ENCODE peak calls at places on chromosomes 16 and 17, in seven cellular contexts. J, Y, Q, O, M, C and L are unnamed samples.

GRCh38 chr17:41970901-41971331 is 4.3 kb downstream of the CNP start:
- DNase-seq in M (no peak), O (no peak), C (no peak), Y (no peak), Q (no peak), J (no peak), L (no peak)

GRCh38 chr17:74960739-74961342 is 11.7 kb downstream of the HID1 start:
- DNase-seq in Q (peak; percentile 48), J (no peak), M (peak; percentile 81), O (peak; percentile 89), Y (no peak), C (no peak), L (no peak)

GRCh38 chr17:37570527-37571093 is 38.6 kb downstream of the SYNRG start:
- DNase-seq in Q (peak; percentile 59), Y (no peak), J (peak; percentile 47), C (no peak), O (peak; percentile 66), M (peak; percentile 90), L (no peak)

GRCh38 chr17:61221597-61222471 is 177.8 kb upstream of the TBX2 start:
- DNase-seq in Q (no peak), J (no peak), M (no peak), Y (no peak), C (no peak), O (no peak), L (no peak)

GRCh38 chr16:56365552-56365951 is 59.8 kb downstream of the AMFR start:
- DNase-seq in J (no peak), M (no peak), Y (no peak), O (no peak), C (no peak), Q (no peak), L (no peak)

GRCh38 chr16:52851211-52851740 is 201.4 kb downstream of the CHD9NB start:
- DNase-seq in J (no peak), M (no peak), Y (no peak), Q (no peak), O (no peak), C (no peak), L (no peak)

GRCh38 chr16:87610026-87610425 is 7.7 kb downstream of the JPH3 start:
- DNase-seq in Y (no peak), J (no peak), Q (no peak), O (no peak), M (no peak), C (no peak), L (no peak)

GRCh38 chr17:2083613-2084128 is 28.8 kb downstream of the HIC1 start:
- DNase-seq in O (peak; percentile 77), Y (peak; percentile 85), J (no peak), Q (no peak), C (no peak), M (no peak), L (no peak)

GRCh38 chr17:68981288-68981687 is 26.1 kb upstream of the ABCA8 start:
- DNase-seq in Y (no peak), J (no peak), C (no peak), M (peak; percentile 29), Q (peak; percentile 91), O (no peak), L (peak; percentile 11)

GRCh38 chr16:82788919-82789318 is 162.2 kb downstream of the CDH13 start:
- DNase-seq in J (no peak), O (no peak), Y (no peak), M (no peak), Q (no peak), C (no peak), L (no peak)

GRCh38 chr17:21034350-21035235 is 8.2 kb downstream of the USP22 start:
- DNase-seq in Y (peak; percentile 62), Q (peak; percentile 46), J (no peak), O (no peak), M (no peak), C (no peak), L (no peak)

GRCh38 chr17:76968707-76969597 is 100.7 kb downstream of the MGAT5B start:
- DNase-seq in J (peak; percentile 48), Q (no peak), Y (no peak), O (no peak), C (peak; percentile 44), M (no peak), L (no peak)

GRCh38 chr17:15944720-15945492 is at the start of gene ADORA2B:
- DNase-seq in J (peak; percentile 68), O (peak; percentile 89), M (peak; percentile 72), Q (peak; percentile 74), C (peak; percentile 83), Y (peak; percentile 90), L (no peak)

GRCh38 chr16:79089735-79090284 is 510.7 kb downstream of the MAF start:
- DNase-seq in M (no peak), Q (no peak), O (no peak), C (no peak), J (no peak), Y (no peak), L (no peak)

GRCh38 chr17:82978765-82979349 is 100.6 kb upstream of the METRNL start:
- DNase-seq in M (no peak), Y (no peak), Q (no peak), O (peak; percentile 67), J (no peak), C (no peak), L (no peak)

GRCh38 chr17:78359216-78359935 is 501 bp downstream of the SOCS3 start:
- DNase-seq in O (no peak), Y (peak; percentile 91), C (peak; percentile 76), M (no peak), J (peak; percentile 57), Q (peak; percentile 57), L (no peak)

DNA sequence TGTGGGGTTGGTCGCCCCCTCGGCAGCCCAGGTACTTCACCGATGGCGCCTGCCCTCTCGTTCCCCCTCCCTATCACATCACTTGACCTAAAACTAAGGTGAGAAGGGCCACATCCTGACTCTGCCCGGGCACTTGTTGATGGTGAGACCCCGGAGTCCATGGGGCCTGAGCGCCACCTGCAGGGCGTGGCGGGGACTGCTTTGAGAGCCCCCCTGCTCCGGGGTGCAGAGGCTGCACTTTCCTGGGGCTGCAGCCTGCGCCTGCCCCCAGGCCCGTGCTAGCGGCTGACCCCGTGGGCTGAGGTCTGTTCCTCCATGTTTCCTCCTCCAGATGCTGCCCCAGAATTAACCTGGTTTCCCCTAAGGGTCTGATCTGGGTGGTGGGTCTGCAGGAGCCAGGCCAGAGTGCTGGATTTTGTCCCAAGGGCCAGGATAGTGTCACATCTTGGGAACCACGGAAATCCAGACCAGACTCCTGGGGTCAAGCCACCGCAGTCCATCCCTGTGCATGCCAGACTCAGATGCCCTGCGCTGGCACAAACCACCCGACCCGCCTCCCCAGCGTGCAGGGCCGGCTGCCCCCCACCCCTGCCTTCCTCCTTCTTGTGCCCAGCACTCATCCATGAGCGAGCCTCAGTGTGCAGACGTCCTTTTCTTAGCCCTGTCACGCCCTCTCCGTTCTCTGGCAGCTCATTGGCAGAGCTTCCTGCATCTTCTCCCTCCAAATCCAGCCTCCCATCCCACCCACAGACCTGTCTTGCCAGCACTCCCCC is 2.7 kb downstream of the NDUFAF8 start:
- DNase-seq in Y (no peak), C (no peak), Q (peak; percentile 40), M (peak; percentile 50), O (no peak), J (peak; percentile 67), L (no peak)
- TF ChIP-seq CTCF in Y (no peak), C (peak; percentile 78), Q (peak; percentile 80), M (peak; percentile 76), O (peak; percentile 76), J (peak; percentile 44), L (peak; percentile 78)

GRCh38 chr16:28280881-28281836 is 11.2 kb upstream of the SBK1 start:
- DNase-seq in Y (no peak), O (no peak), Q (no peak), J (no peak), C (no peak), M (no peak), L (no peak)
- TF ChIP-seq CTCF in Y (no peak), O (no peak), Q (no peak), J (no peak), C (no peak), M (no peak), L (no peak)

GRCh38 chr16:22007509-22008214 is at the start of gene MOSMO:
- DNase-seq in J (peak; percentile 76), O (peak; percentile 90), Q (peak; percentile 72), C (peak; percentile 88), M (peak; percentile 74), Y (peak; percentile 94), L (no peak)
- TF ChIP-seq CTCF in J (no peak), O (no peak), Q (no peak), C (no peak), M (no peak), Y (no peak), L (no peak)

DNA sequence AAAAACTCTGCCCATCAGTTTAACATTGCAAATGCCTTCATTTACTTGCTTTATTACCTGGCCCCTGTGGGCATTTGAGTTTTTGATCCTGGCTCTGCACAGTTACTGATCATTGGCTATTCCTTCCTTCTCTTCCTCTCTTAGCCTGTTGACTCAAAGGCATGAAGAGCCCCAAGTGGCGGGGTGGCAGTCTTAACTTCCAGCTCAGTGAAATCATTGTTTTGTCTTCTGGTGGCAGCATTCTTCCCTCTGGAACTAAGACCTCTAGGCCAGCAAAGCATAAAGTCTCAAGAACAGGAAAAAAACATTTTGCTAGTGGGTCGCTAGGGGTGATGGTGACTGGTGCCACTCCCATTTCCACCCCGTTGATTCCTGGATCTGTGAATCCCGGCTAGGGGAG is 52.3 kb upstream of the MRTFB start:
- DNase-seq in C (no peak), J (no peak), Q (no peak), O (no peak), M (no peak), Y (peak; percentile 70), L (no peak)
- TF ChIP-seq CTCF in C (no peak), J (no peak), Q (no peak), O (no peak), M (no peak), Y (no peak), L (no peak)

GRCh38 chr16:234468-235305 is at the start of gene FAM234A:
- DNase-seq in J (peak; percentile 97), O (peak; percentile 97), Y (peak; percentile 98), Q (peak; percentile 88), M (peak; percentile 91), C (peak; percentile 96), L (peak; percentile 61)
- TF ChIP-seq CTCF in J (no peak), O (peak; percentile 44), Y (no peak), Q (peak; percentile 46), M (peak; percentile 37), C (no peak), L (peak; percentile 31)

GRCh38 chr17:79839363-79840203 is at the start of gene CBX4:
- DNase-seq in M (peak; percentile 95), J (peak; percentile 98), C (peak; percentile 98), O (peak; percentile 98), Q (peak; percentile 90), Y (peak; percentile 99), L (peak; percentile 82)

GRCh38 chr17:79838541-79839274 is 532 bp downstream of the CBX4 start:
- DNase-seq in Y (no peak), O (peak; percentile 82), C (peak; percentile 79), Q (peak; percentile 71), J (peak; percentile 74), M (peak; percentile 56), L (no peak)

GRCh38 chr17:79840989-79841286 is 1.7 kb upstream of the CBX4 start:
- DNase-seq in Q (no peak), M (no peak), Y (no peak), J (no peak), O (no peak), C (no peak), L (no peak)

GRCh38 chr17:79841369-79842135 is 2.3 kb upstream of the CBX4 start:
- DNase-seq in Q (no peak), J (peak; percentile 47), O (no peak), M (no peak), C (no peak), Y (no peak), L (no peak)

GRCh38 chr17:79840204-79840988 is 1.2 kb upstream of the CBX4 start:
- DNase-seq in Y (peak; percentile 96), C (peak; percentile 85), O (peak; percentile 85), J (peak; percentile 76), Q (peak; percentile 58), M (peak; percentile 36), L (no peak)
- TF ChIP-seq CTCF in Y (no peak), C (peak; percentile 11), O (peak; percentile 25), J (no peak), Q (no peak), M (peak; percentile 29), L (no peak)